ENCODE peak calls at places on chromosomes 2 and 18, in four cellular contexts. R is activated CD4-positive, CD25-positive, alpha-beta regulatory T cell; B is central memory CD4-positive, alpha-beta T cell; U is activated CD8-positive, alpha-beta T cell treated with anti-CD3 and anti-CD28 coated beads for 36 hours. G is an unnamed sample.

GRCh38 chr2:16738361-16739225 is 73.0 kb upstream of the CYRIA start:
- DNase-seq in R (no peak), B (no peak), U (no peak), G (no peak)

GRCh38 chr2:151862688-151863087 is 34.5 kb upstream of the ARL5A start:
- DNase-seq in R (no peak), B (no peak), U (no peak), G (no peak)

GRCh38 chr2:202064206-202064880 is 8.7 kb upstream of the KIAA2012 start:
- DNase-seq in R (no peak), B (no peak), U (peak; percentile 38), G (peak; percentile 56)

GRCh38 chr2:19868705-19869550 is 32.9 kb downstream of the TTC32 start:
- DNase-seq in R (peak; percentile 16), B (peak; percentile 62), U (peak; percentile 76), G (no peak)

GRCh38 chr18:39946623-39947061 is 2008.4 kb upstream of the PIK3C3 start:
- DNase-seq in R (no peak), B (no peak), U (no peak), G (peak; percentile 92)

GRCh38 chr2:208006325-208006724 is 19.0 kb downstream of the PLEKHM3 start:
- DNase-seq in R (no peak), B (no peak), U (no peak), G (no peak)

GRCh38 chr2:84849271-84849952 is 31.5 kb downstream of the TRABD2A start:
- DNase-seq in R (no peak), B (peak; percentile 53), U (peak; percentile 76), G (peak; percentile 60)

GRCh38 chr18:5058768-5059539 is 138.1 kb downstream of the AKAIN1 start:
- DNase-seq in R (no peak), B (peak; percentile 57), U (peak; percentile 64), G (no peak)

GRCh38 chr18:59265246-59266018 is 7.8 kb downstream of the RAX start:
- DNase-seq in R (no peak), B (no peak), U (peak; percentile 58), G (no peak)

GRCh38 chr2:197914778-197915177 is 110.4 kb downstream of the PLCL1 start:
- DNase-seq in R (no peak), B (no peak), U (no peak), G (no peak)

GRCh38 chr2:41937464-41937861 is 110.4 kb upstream of the PKDCC start:
- DNase-seq in R (no peak), B (no peak), U (no peak), G (peak; percentile 35)

GRCh38 chr2:38505779-38506178 is 96.9 kb downstream of the HNRNPLL start:
- DNase-seq in R (no peak), B (no peak), U (no peak), G (peak; percentile 69)

GRCh38 chr2:42722328-42723190 is 41.4 kb downstream of the OXER1 start:
- DNase-seq in R (no peak), B (no peak), U (peak; percentile 71), G (peak; percentile 95)

GRCh38 chr2:216159161-216159560 is 50.0 kb downstream of the XRCC5 start:
- DNase-seq in R (no peak), B (no peak), U (no peak), G (peak; percentile 49)

GRCh38 chr2:224412064-224412921 is 10.4 kb upstream of the FAM124B start:
- DNase-seq in R (no peak), B (no peak), U (no peak), G (peak; percentile 60)

GRCh38 chr2:69086466-69086865 is 73.5 kb downstream of the ANTXR1 start:
- DNase-seq in R (no peak), B (no peak), U (no peak), G (no peak)

GRCh38 chr18:26579941-26580618 is 31.7 kb upstream of the KCTD1 start:
- DNase-seq in R (no peak), B (no peak), U (no peak), G (no peak)

GRCh38 chr2:137957033-137957432 is 7.2 kb upstream of the HNMT start:
- DNase-seq in R (no peak), B (no peak), U (no peak), G (peak; percentile 88)

GRCh38 chr2:113111823-113112287 is 15.5 kb upstream of the IL1RN start:
- DNase-seq in R (no peak), B (no peak), U (no peak), G (no peak)

GRCh38 chr18:3230401-3231334 is 10.9 kb upstream of the MYOM1 start:
- DNase-seq in R (no peak), B (no peak), U (peak; percentile 6), G (peak; percentile 55)

GRCh38 chr2:236369606-236370005 is 105.4 kb upstream of the ASB18 start:
- DNase-seq in R (no peak), B (no peak), U (no peak), G (no peak)

GRCh38 chr2:220096406-220096805 is 469.0 kb downstream of the SLC4A3 start:
- DNase-seq in R (no peak), B (no peak), U (no peak), G (no peak)

GRCh38 chr2:25824216-25824615 is 54.1 kb downstream of the ASXL2 start:
- DNase-seq in R (no peak), B (no peak), U (no peak), G (no peak)

GRCh38 chr18:48728204-48728833 is 189.5 kb downstream of the CTIF start:
- DNase-seq in R (no peak), B (no peak), U (no peak), G (peak; percentile 97)

GRCh38 chr2:177466337-177467195 is 74.0 kb downstream of the AGPS start:
- DNase-seq in R (no peak), B (no peak), U (no peak), G (no peak)

GRCh38 chr18:41501848-41502247 is 453.2 kb upstream of the PIK3C3 start:
- DNase-seq in R (no peak), B (no peak), U (no peak), G (no peak)

GRCh38 chr18:69691008-69691760 is 256.5 kb downstream of the CD226 start:
- DNase-seq in R (no peak), B (no peak), U (no peak), G (no peak)

GRCh38 chr2:74219846-74220486 is 21.6 kb downstream of the MTHFD2 start:
- DNase-seq in R (no peak), B (no peak), U (no peak), G (no peak)

GRCh38 chr2:171287036-171287435 is 126.3 kb upstream of the TLK1 start:
- DNase-seq in R (no peak), B (no peak), U (no peak), G (no peak)

GRCh38 chr18:79614211-79615028 is 65.2 kb upstream of the CTDP1 start:
- DNase-seq in R (no peak), B (no peak), U (no peak), G (no peak)

GRCh38 chr2:59296279-59296678 is 1055.2 kb upstream of the FANCL start:
- DNase-seq in R (no peak), B (no peak), U (no peak), G (no peak)

GRCh38 chr2:192150166-192150565 is 44.6 kb downstream of the TMEFF2 start:
- DNase-seq in R (no peak), B (no peak), U (no peak), G (peak; percentile 84)

GRCh38 chr18:3611313-3612038 is 161.5 kb downstream of the TGIF1 start:
- DNase-seq in R (no peak), B (no peak), U (no peak), G (peak; percentile 61)

GRCh38 chr2:177772529-177772928 is 300.0 kb downstream of the PDE11A start:
- DNase-seq in R (no peak), B (peak; percentile 19), U (peak; percentile 38), G (peak; percentile 18)

GRCh38 chr18:57586243-57587049 is at the start of gene FECH:
- DNase-seq in R (peak; percentile 37), B (peak; percentile 64), U (peak; percentile 63), G (peak; percentile 82)

GRCh38 chr18:50647792-50648191 is 87.9 kb downstream of the MAPK4 start:
- DNase-seq in R (no peak), B (no peak), U (no peak), G (no peak)